ENCODE peak calls at places on chromosomes 2 and 18, in five cellular contexts. One of them, this sample, is unnamed.

GRCh38 chr2:105674859-105675541 is 69.7 kb upstream of the NCK2 start:
- DNase-seq in HCT116: no peak
- DNase-seq in GM12878: no peak
- DNase-seq in HepG2: no peak
- DNase-seq in H1: no peak
- DNase-seq in this sample: no peak

GRCh38 chr2:152583512-152584188 is 133.6 kb downstream of the PRPF40A start:
- DNase-seq in HCT116: no peak
- DNase-seq in GM12878: no peak
- DNase-seq in HepG2: no peak
- DNase-seq in H1: no peak
- DNase-seq in this sample: no peak

GRCh38 chr2:230711224-230711623 is 1.4 kb upstream of the CAB39 start:
- DNase-seq in HCT116: no peak
- DNase-seq in GM12878: no peak
- DNase-seq in HepG2: no peak
- DNase-seq in H1: no peak
- DNase-seq in this sample: no peak

GRCh38 chr2:160208662-160209229 is 8.7 kb upstream of the ITGB6 start:
- DNase-seq in HCT116: no peak
- DNase-seq in GM12878: no peak
- DNase-seq in HepG2: no peak
- DNase-seq in H1: no peak
- DNase-seq in this sample: no peak

GRCh38 chr2:105297211-105297610 is 32.3 kb downstream of the TGFBRAP1 start:
- DNase-seq in HCT116: no peak
- DNase-seq in GM12878: no peak
- DNase-seq in HepG2: no peak
- DNase-seq in H1: no peak
- DNase-seq in this sample: no peak

GRCh38 chr2:159564081-159564480 is 52.3 kb downstream of the BAZ2B start:
- DNase-seq in HCT116: no peak
- DNase-seq in GM12878: no peak
- DNase-seq in HepG2: no peak
- DNase-seq in H1: no peak
- DNase-seq in this sample: no peak

GRCh38 chr18:77811510-77811909 is 561.9 kb downstream of the GALR1 start:
- DNase-seq in HCT116: no peak
- DNase-seq in GM12878: no peak
- DNase-seq in HepG2: no peak
- DNase-seq in H1: no peak
- DNase-seq in this sample: no peak

GRCh38 chr2:25204190-25204838 is 35.9 kb upstream of the POMC start:
- DNase-seq in HCT116: no peak
- DNase-seq in GM12878: no peak
- DNase-seq in HepG2: no peak
- DNase-seq in H1: no peak
- DNase-seq in this sample: no peak

GRCh38 chr2:64204716-64205115 is 60.5 kb upstream of the PELI1 start:
- DNase-seq in HCT116: no peak
- DNase-seq in GM12878: no peak
- DNase-seq in HepG2: no peak
- DNase-seq in H1: no peak
- DNase-seq in this sample: no peak

GRCh38 chr18:3015851-3016250 is 2.9 kb upstream of the LPIN2 start:
- DNase-seq in HCT116: no peak
- DNase-seq in GM12878: no peak
- DNase-seq in HepG2: no peak
- DNase-seq in H1: no peak
- DNase-seq in this sample: no peak

GRCh38 chr2:237631029-237631785 is 3.8 kb downstream of the LRRFIP1 start:
- DNase-seq in HCT116: no peak
- DNase-seq in GM12878: no peak
- DNase-seq in HepG2: no peak
- DNase-seq in H1: no peak
- DNase-seq in this sample: no peak

GRCh38 chr18:2030647-2031046 is 540.7 kb downstream of the METTL4 start:
- DNase-seq in HCT116: no peak
- DNase-seq in GM12878: no peak
- DNase-seq in HepG2: no peak
- DNase-seq in H1: no peak
- DNase-seq in this sample: no peak

GRCh38 chr2:176612736-176613135 is 343.5 kb downstream of the MTX2 start:
- DNase-seq in HCT116: no peak
- DNase-seq in GM12878: no peak
- DNase-seq in HepG2: no peak
- DNase-seq in H1: no peak
- DNase-seq in this sample: no peak

GRCh38 chr2:86790828-86791561 is at the start of gene CD8A:
- DNase-seq in HCT116: no peak
- DNase-seq in GM12878: no peak
- DNase-seq in HepG2: no peak
- DNase-seq in H1: no peak
- DNase-seq in this sample: no peak

GRCh38 chr2:216004408-216005283 is 8.7 kb downstream of the MREG start:
- DNase-seq in HCT116: no peak
- DNase-seq in GM12878: peak
- DNase-seq in HepG2: no peak
- DNase-seq in H1: no peak
- DNase-seq in this sample: no peak

GRCh38 chr2:230991598-230991997 is 4.3 kb upstream of the SPATA3 start:
- DNase-seq in HCT116: no peak
- DNase-seq in GM12878: no peak
- DNase-seq in HepG2: no peak
- DNase-seq in H1: no peak
- DNase-seq in this sample: no peak

GRCh38 chr18:13217466-13217961 is 1.0 kb upstream of the LDLRAD4 start:
- DNase-seq in HCT116: no peak
- DNase-seq in GM12878: no peak
- DNase-seq in HepG2: no peak
- DNase-seq in H1: no peak
- DNase-seq in this sample: peak

GRCh38 chr2:16628316-16628715 is 37.3 kb downstream of the CYRIA start:
- DNase-seq in HCT116: no peak
- DNase-seq in GM12878: no peak
- DNase-seq in HepG2: no peak
- DNase-seq in H1: no peak
- DNase-seq in this sample: no peak

GRCh38 chr18:42414756-42415454 is 459.9 kb downstream of the PIK3C3 start:
- DNase-seq in HCT116: no peak
- DNase-seq in GM12878: no peak
- DNase-seq in HepG2: no peak
- DNase-seq in H1: no peak
- DNase-seq in this sample: no peak

GRCh38 chr18:76495435-76496199 is 575 bp upstream of the ZNF516 start:
- DNase-seq in HCT116: no peak
- DNase-seq in GM12878: no peak
- DNase-seq in HepG2: peak
- DNase-seq in H1: no peak
- DNase-seq in this sample: no peak

GRCh38 chr2:58479557-58480120 is 238.5 kb upstream of the FANCL start:
- DNase-seq in HCT116: no peak
- DNase-seq in GM12878: no peak
- DNase-seq in HepG2: no peak
- DNase-seq in H1: peak
- DNase-seq in this sample: no peak

GRCh38 chr2:218540015-218540414 is 28.1 kb downstream of the USP37 start:
- DNase-seq in HCT116: no peak
- DNase-seq in GM12878: no peak
- DNase-seq in HepG2: no peak
- DNase-seq in H1: no peak
- DNase-seq in this sample: no peak

GRCh38 chr18:26565514-26565913 is 17.2 kb upstream of the KCTD1 start:
- DNase-seq in HCT116: no peak
- DNase-seq in GM12878: no peak
- DNase-seq in HepG2: no peak
- DNase-seq in H1: no peak
- DNase-seq in this sample: no peak

GRCh38 chr2:176637497-176638166 is 368.4 kb downstream of the MTX2 start:
- DNase-seq in HCT116: no peak
- DNase-seq in GM12878: no peak
- DNase-seq in HepG2: no peak
- DNase-seq in H1: no peak
- DNase-seq in this sample: peak

GRCh38 chr18:48897531-48897930 is 53.2 kb downstream of the SMAD7 start:
- DNase-seq in HCT116: no peak
- DNase-seq in GM12878: no peak
- DNase-seq in HepG2: no peak
- DNase-seq in H1: no peak
- DNase-seq in this sample: no peak

GRCh38 chr2:67923696-67924095 is 139.1 kb downstream of the C1D start:
- DNase-seq in HCT116: no peak
- DNase-seq in GM12878: no peak
- DNase-seq in HepG2: no peak
- DNase-seq in H1: no peak
- DNase-seq in this sample: no peak

GRCh38 chr2:37365669-37366068 is 21.2 kb downstream of the QPCT start:
- DNase-seq in HCT116: no peak
- DNase-seq in GM12878: no peak
- DNase-seq in HepG2: no peak
- DNase-seq in H1: no peak
- DNase-seq in this sample: no peak

GRCh38 chr18:6627621-6628020 is 101.9 kb upstream of the ARHGAP28 start:
- DNase-seq in HCT116: no peak
- DNase-seq in GM12878: no peak
- DNase-seq in HepG2: no peak
- DNase-seq in H1: no peak
- DNase-seq in this sample: no peak
- TF ChIP-seq JUND in HCT116: no peak
- TF ChIP-seq JUND in GM12878: no peak
- TF ChIP-seq JUND in HepG2: no peak
- TF ChIP-seq JUND in H1: no peak
- TF ChIP-seq JUND in this sample: no peak

DNA sequence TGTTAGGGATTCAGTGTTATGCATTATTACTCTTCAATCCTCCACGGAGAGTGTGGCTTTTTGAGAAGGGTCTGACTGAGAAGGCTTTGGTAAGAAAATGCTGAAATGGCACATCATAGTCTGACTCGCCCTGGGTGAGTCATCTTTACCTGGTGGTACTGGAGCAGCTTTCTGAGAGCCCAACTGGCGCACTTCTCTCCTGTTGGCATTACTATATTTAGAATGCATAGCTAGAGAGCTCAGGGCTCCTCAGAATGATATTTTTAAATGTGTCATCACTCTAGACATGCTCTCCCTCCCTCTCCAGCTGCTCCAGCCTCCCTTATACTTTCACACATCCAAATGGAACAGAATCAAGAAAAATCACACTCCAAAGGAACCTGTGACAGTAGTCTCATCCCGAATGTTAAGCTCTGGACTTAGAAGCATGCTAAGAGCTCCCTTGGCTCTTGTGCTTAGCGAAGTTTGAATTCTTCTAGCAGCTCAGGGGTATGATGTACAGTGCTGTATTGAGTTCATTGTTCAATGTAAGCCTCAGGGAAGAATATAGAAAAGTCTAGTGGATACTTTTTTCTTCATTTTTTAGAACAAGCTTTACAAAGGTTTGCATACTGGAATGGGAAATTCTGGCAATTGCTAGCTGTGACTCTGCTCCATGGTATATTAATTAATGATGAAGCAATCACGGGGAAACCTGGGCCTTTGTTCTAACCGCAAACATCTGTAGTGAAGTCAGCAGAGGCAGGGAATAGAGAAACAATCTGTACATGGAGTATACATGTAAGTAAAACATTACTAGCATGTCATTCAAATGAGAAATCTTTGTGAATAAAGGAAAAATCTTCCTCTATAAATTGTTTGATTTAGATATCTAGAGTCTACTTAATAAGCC is 751.2 kb upstream of the NRXN1 start:
- DNase-seq in HCT116: peak
- DNase-seq in GM12878: no peak
- DNase-seq in HepG2: no peak
- DNase-seq in H1: no peak
- DNase-seq in this sample: no peak
- TF ChIP-seq JUND in HCT116: peak
- TF ChIP-seq JUND in GM12878: no peak
- TF ChIP-seq JUND in HepG2: no peak
- TF ChIP-seq JUND in H1: no peak
- TF ChIP-seq JUND in this sample: no peak

GRCh38 chr2:127453392-127454171 is 35.4 kb downstream of the PROC start:
- DNase-seq in HCT116: no peak
- DNase-seq in GM12878: no peak
- DNase-seq in HepG2: peak
- DNase-seq in H1: no peak
- DNase-seq in this sample: no peak
- TF ChIP-seq JUND in HCT116: no peak
- TF ChIP-seq JUND in GM12878: no peak
- TF ChIP-seq JUND in HepG2: no peak
- TF ChIP-seq JUND in H1: no peak
- TF ChIP-seq JUND in this sample: no peak

GRCh38 chr2:76808776-76809175 is 713.4 kb downstream of the LRRTM4 start:
- DNase-seq in HCT116: no peak
- DNase-seq in GM12878: no peak
- DNase-seq in HepG2: no peak
- DNase-seq in H1: no peak
- DNase-seq in this sample: no peak

DNA sequence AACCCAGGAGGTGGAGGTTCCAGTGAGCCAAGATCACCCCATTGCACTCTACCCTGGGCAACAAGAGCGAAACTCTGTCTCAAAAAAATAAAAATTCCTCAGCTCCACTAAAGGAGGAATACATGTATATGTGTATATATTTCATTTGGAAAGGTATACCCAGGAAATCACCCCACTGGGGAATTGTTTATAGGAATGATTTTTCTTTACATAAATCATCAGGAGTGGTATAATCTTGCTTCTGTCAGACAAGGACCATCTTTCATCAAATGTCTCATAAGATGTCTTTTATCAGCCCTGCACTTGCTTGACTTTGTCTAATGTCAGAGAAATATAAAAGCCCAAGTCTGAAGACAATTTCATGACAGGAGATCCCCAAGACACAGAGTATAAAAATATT is 709.1 kb downstream of the LRRTM4 start:
- DNase-seq in HCT116: no peak
- DNase-seq in GM12878: no peak
- DNase-seq in HepG2: no peak
- DNase-seq in H1: no peak
- DNase-seq in this sample: no peak
- TF ChIP-seq JUND in HCT116: no peak
- TF ChIP-seq JUND in GM12878: no peak
- TF ChIP-seq JUND in HepG2: no peak
- TF ChIP-seq JUND in H1: no peak
- TF ChIP-seq JUND in this sample: no peak

GRCh38 chr2:12855508-12855907 is 138.8 kb downstream of the TRIB2 start:
- DNase-seq in HCT116: no peak
- DNase-seq in GM12878: no peak
- DNase-seq in HepG2: no peak
- DNase-seq in H1: no peak
- DNase-seq in this sample: no peak

GRCh38 chr2:12858786-12859185 is 142.1 kb downstream of the TRIB2 start:
- DNase-seq in HCT116: no peak
- DNase-seq in GM12878: no peak
- DNase-seq in HepG2: no peak
- DNase-seq in H1: no peak
- DNase-seq in this sample: no peak

GRCh38 chr2:12854001-12854530 is 137.3 kb downstream of the TRIB2 start:
- DNase-seq in HCT116: no peak
- DNase-seq in GM12878: no peak
- DNase-seq in HepG2: no peak
- DNase-seq in H1: no peak
- DNase-seq in this sample: no peak

GRCh38 chr2:12857891-12858290 is 141.2 kb downstream of the TRIB2 start:
- DNase-seq in HCT116: no peak
- DNase-seq in GM12878: no peak
- DNase-seq in HepG2: no peak
- DNase-seq in H1: no peak
- DNase-seq in this sample: no peak

GRCh38 chr2:12856934-12857660 is 140.4 kb downstream of the TRIB2 start:
- DNase-seq in HCT116: no peak
- DNase-seq in GM12878: no peak
- DNase-seq in HepG2: no peak
- DNase-seq in H1: no peak
- DNase-seq in this sample: no peak
- TF ChIP-seq JUND in HCT116: no peak
- TF ChIP-seq JUND in GM12878: no peak
- TF ChIP-seq JUND in HepG2: no peak
- TF ChIP-seq JUND in H1: no peak
- TF ChIP-seq JUND in this sample: no peak

This sample was measured in T47D.